ENCODE peak calls at places on chromosomes 6 and 20, in eight cellular contexts. One of them, this sample, is unnamed.

GRCh38 chr6:170098428-170099170 is 192.3 kb downstream of the DLL1 start:
- DNase-seq in NCI-H1436: no peak
- DNase-seq in NB4: no peak
- DNase-seq in body of pancreas: peak; percentile 3
- DNase-seq in NCI-H460: no peak
- DNase-seq in activated CD4-positive, alpha-beta T cell treated with anti-CD3 and anti-CD28 coated beads, Interleukin-2, amount 50 U/mL, for 1 hour: no peak
- DNase-seq in NCI-H1417: no peak
- DNase-seq in IMR-90: no peak
- DNase-seq in this sample: peak; percentile 50

GRCh38 chr6:3280866-3281465 is 22.2 kb downstream of the PSMG4 start:
- DNase-seq in NCI-H460: no peak
- DNase-seq in body of pancreas: peak; percentile 12
- DNase-seq in NCI-H1436: no peak
- DNase-seq in NCI-H1417: no peak
- DNase-seq in activated CD4-positive, alpha-beta T cell treated with anti-CD3 and anti-CD28 coated beads, Interleukin-2, amount 50 U/mL, for 1 hour: no peak
- DNase-seq in IMR-90: peak; percentile 37
- DNase-seq in NB4: no peak
- DNase-seq in this sample: peak; percentile 60

GRCh38 chr6:46095251-46095650 is 34.5 kb upstream of the ENPP4 start:
- DNase-seq in body of pancreas: no peak
- DNase-seq in activated CD4-positive, alpha-beta T cell treated with anti-CD3 and anti-CD28 coated beads, Interleukin-2, amount 50 U/mL, for 1 hour: no peak
- DNase-seq in IMR-90: no peak
- DNase-seq in NB4: no peak
- DNase-seq in NCI-H1436: no peak
- DNase-seq in NCI-H1417: no peak
- DNase-seq in NCI-H460: no peak
- DNase-seq in this sample: no peak

GRCh38 chr6:56514395-56514794 is 128.3 kb downstream of the DST start:
- DNase-seq in NCI-H460: no peak
- DNase-seq in NCI-H1417: no peak
- DNase-seq in activated CD4-positive, alpha-beta T cell treated with anti-CD3 and anti-CD28 coated beads, Interleukin-2, amount 50 U/mL, for 1 hour: no peak
- DNase-seq in NB4: no peak
- DNase-seq in body of pancreas: no peak
- DNase-seq in IMR-90: peak; percentile 23
- DNase-seq in NCI-H1436: no peak
- DNase-seq in this sample: no peak

GRCh38 chr6:82084324-82084920 is 163.1 kb downstream of the IBTK start:
- DNase-seq in activated CD4-positive, alpha-beta T cell treated with anti-CD3 and anti-CD28 coated beads, Interleukin-2, amount 50 U/mL, for 1 hour: no peak
- DNase-seq in IMR-90: no peak
- DNase-seq in NB4: no peak
- DNase-seq in NCI-H460: no peak
- DNase-seq in NCI-H1436: no peak
- DNase-seq in NCI-H1417: no peak
- DNase-seq in body of pancreas: no peak
- DNase-seq in this sample: no peak

GRCh38 chr6:84581494-84582259 is 182.7 kb downstream of the TBX18 start:
- DNase-seq in IMR-90: peak; percentile 73
- DNase-seq in NCI-H1417: no peak
- DNase-seq in NB4: peak; percentile 71
- DNase-seq in NCI-H1436: no peak
- DNase-seq in activated CD4-positive, alpha-beta T cell treated with anti-CD3 and anti-CD28 coated beads, Interleukin-2, amount 50 U/mL, for 1 hour: no peak
- DNase-seq in NCI-H460: no peak
- DNase-seq in body of pancreas: no peak
- DNase-seq in this sample: no peak

GRCh38 chr6:122751291-122751690 is 28.2 kb upstream of the FABP7 start:
- DNase-seq in body of pancreas: no peak
- DNase-seq in NCI-H460: no peak
- DNase-seq in NCI-H1436: no peak
- DNase-seq in NB4: no peak
- DNase-seq in IMR-90: no peak
- DNase-seq in NCI-H1417: no peak
- DNase-seq in activated CD4-positive, alpha-beta T cell treated with anti-CD3 and anti-CD28 coated beads, Interleukin-2, amount 50 U/mL, for 1 hour: no peak
- DNase-seq in this sample: no peak

GRCh38 chr6:149480502-149481280 is 4.1 kb downstream of the ZC3H12D start:
- DNase-seq in body of pancreas: no peak
- DNase-seq in NCI-H1436: no peak
- DNase-seq in NCI-H1417: no peak
- DNase-seq in NCI-H460: no peak
- DNase-seq in activated CD4-positive, alpha-beta T cell treated with anti-CD3 and anti-CD28 coated beads, Interleukin-2, amount 50 U/mL, for 1 hour: peak; percentile 65
- DNase-seq in NB4: no peak
- DNase-seq in IMR-90: no peak
- DNase-seq in this sample: no peak

GRCh38 chr6:73743556-73743955 is 47.6 kb downstream of the CD109 start:
- DNase-seq in body of pancreas: no peak
- DNase-seq in IMR-90: peak; percentile 27
- DNase-seq in NCI-H1417: no peak
- DNase-seq in activated CD4-positive, alpha-beta T cell treated with anti-CD3 and anti-CD28 coated beads, Interleukin-2, amount 50 U/mL, for 1 hour: no peak
- DNase-seq in NCI-H460: no peak
- DNase-seq in NCI-H1436: no peak
- DNase-seq in NB4: no peak
- DNase-seq in this sample: no peak

GRCh38 chr20:47251154-47252020 is 105.1 kb downstream of the ZMYND8 start:
- DNase-seq in NB4: no peak
- DNase-seq in NCI-H1417: no peak
- DNase-seq in body of pancreas: no peak
- DNase-seq in IMR-90: no peak
- DNase-seq in NCI-H460: no peak
- DNase-seq in activated CD4-positive, alpha-beta T cell treated with anti-CD3 and anti-CD28 coated beads, Interleukin-2, amount 50 U/mL, for 1 hour: no peak
- DNase-seq in NCI-H1436: no peak
- DNase-seq in this sample: no peak